ENCODE peak calls at places on chromosome 12, in six cellular contexts. B, Q, T, N, U and X are unnamed samples. For H3K27me3, the result is how much of the 10 kb centered on the place peaks cover.

GRCh38 chr12:113242018-113242418 is 20.8 kb downstream of the TPCN1 start:
- DNase-seq in B (peak), T (no peak), Q (peak), N (peak), U (no peak), X (no peak)

GRCh38 chr12:52585951-52586350 is 12.3 kb upstream of the KRT74 start:
- DNase-seq in T (peak), N (no peak), U (peak), Q (no peak), B (no peak), X (no peak)

GRCh38 chr12:68904351-68904982 is 28.5 kb downstream of the CPM start:
- DNase-seq in N (no peak), Q (no peak), T (no peak), U (no peak), B (no peak), X (no peak)

GRCh38 chr12:122983789-122984515 is 3.5 kb downstream of the ARL6IP4 start:
- DNase-seq in N (no peak), B (no peak), Q (no peak), U (no peak), T (no peak), X (no peak)

GRCh38 chr12:58095002-58095401 is 153.6 kb downstream of the ATP23 start:
- DNase-seq in N (no peak), B (no peak), U (no peak), T (no peak), Q (no peak), X (no peak)

GRCh38 chr12:110699591-110700445 is 10.9 kb upstream of the HVCN1 start:
- DNase-seq in T (no peak), Q (no peak), N (no peak), U (no peak), B (no peak), X (no peak)

GRCh38 chr12:119154435-119154818 is 24.3 kb upstream of the HSPB8 start:
- DNase-seq in N (peak), T (no peak), B (peak), U (no peak), Q (no peak), X (no peak)

GRCh38 chr12:67457136-67457535 is 188.0 kb downstream of the CAND1 start:
- DNase-seq in T (no peak), Q (no peak), U (no peak), B (no peak), N (no peak), X (no peak)

GRCh38 chr12:5276327-5276880 is 155.5 kb upstream of the NTF3 start:
- DNase-seq in U (no peak), B (no peak), T (no peak), N (no peak), Q (no peak), X (no peak)

GRCh38 chr12:54993181-54993835 is 8.7 kb upstream of the TESPA1 start:
- DNase-seq in T (peak), Q (peak), U (peak), N (peak), B (peak), X (no peak)

GRCh38 chr12:68410018-68410650 is 78.0 kb upstream of the MDM1 start:
- DNase-seq in U (no peak), Q (no peak), T (no peak), B (no peak), N (no peak), X (no peak)

GRCh38 chr12:121776190-121777098 is 17.0 kb downstream of the RHOF start:
- DNase-seq in T (peak), N (peak), U (peak), Q (peak), B (peak), X (peak)

GRCh38 chr12:6215932-6216494 is 15.8 kb downstream of the CD9 start:
- DNase-seq in Q (peak), N (no peak), U (no peak), B (peak), T (no peak), X (peak)

GRCh38 chr12:107079172-107080011 is 14.0 kb downstream of the CRY1 start:
- DNase-seq in N (no peak), U (no peak), B (peak), T (no peak), Q (no peak), X (no peak)

GRCh38 chr12:89893972-89894706 is 185.5 kb upstream of the ATP2B1 start:
- DNase-seq in N (no peak), U (no peak), B (peak), Q (no peak), T (no peak), X (no peak)

GRCh38 chr12:5102261-5102789 is 58.6 kb downstream of the KCNA5 start:
- DNase-seq in B (no peak), N (no peak), U (no peak), Q (no peak), T (no peak), X (no peak)

GRCh38 chr12:20696181-20696580 is 1.0 kb downstream of the SLCO1C1 start:
- DNase-seq in B (no peak), Q (no peak), N (no peak), T (no peak), U (no peak), X (peak)

GRCh38 chr12:101608301-101609133 is 13.7 kb downstream of the MYBPC1 start:
- DNase-seq in U (no peak), Q (peak), N (no peak), B (peak), T (no peak), X (no peak)

GRCh38 chr12:88206636-88207035 is 64.5 kb downstream of the TMTC3 start:
- DNase-seq in T (no peak), Q (no peak), N (no peak), U (no peak), B (no peak), X (no peak)

GRCh38 chr12:19759229-19759628 is 319.9 kb downstream of the AEBP2 start:
- DNase-seq in U (no peak), Q (no peak), B (peak), N (no peak), T (no peak), X (peak)

GRCh38 chr12:14948672-14949071 is 10.3 kb upstream of the ERP27 start:
- DNase-seq in B (peak), U (peak), Q (no peak), N (no peak), T (no peak), X (no peak)

GRCh38 chr12:12294215-12295005 is 27.6 kb upstream of the LRP6 start:
- DNase-seq in B (no peak), Q (peak), N (no peak), T (no peak), U (no peak), X (no peak)

GRCh38 chr12:104411826-104412626 is 44.7 kb upstream of the CHST11 start:
- DNase-seq in Q (no peak), U (no peak), T (no peak), N (no peak), B (no peak), X (no peak)

GRCh38 chr12:74964390-74964789 is 245.2 kb downstream of the KCNC2 start:
- DNase-seq in T (no peak), B (no peak), N (no peak), Q (no peak), U (no peak), X (no peak)

GRCh38 chr12:62760779-62761178 is 174.2 kb downstream of the PPM1H start:
- DNase-seq in Q (no peak), T (no peak), U (no peak), B (no peak), N (no peak), X (no peak)

GRCh38 chr12:9648701-9649531 is 20.6 kb upstream of the CLEC2D start:
- DNase-seq in U (no peak), Q (no peak), T (no peak), N (no peak), B (no peak), X (no peak)

GRCh38 chr12:55687746-55688145 is 20.0 kb downstream of the ITGA7 start:
- DNase-seq in N (no peak), U (no peak), T (no peak), Q (no peak), B (no peak), X (no peak)

GRCh38 chr12:121801601-121802484 is 2.0 kb upstream of the SETD1B start:
- DNase-seq in B (peak), T (peak), N (no peak), U (peak), Q (no peak), X (no peak)

GRCh38 chr12:49705479-49706267 is 1.5 kb downstream of the FMNL3 start:
- DNase-seq in T (no peak), Q (no peak), U (peak), B (peak), N (peak), X (peak)

GRCh38 chr12:82835217-82835616 is 148.5 kb downstream of the TMTC2 start:
- DNase-seq in B (peak), Q (no peak), U (no peak), T (no peak), N (no peak), X (no peak)

GRCh38 chr12:91326043-91327027 is 143.7 kb upstream of the DCN start:
- DNase-seq in N (peak), B (peak), Q (peak), T (no peak), U (peak), X (no peak)

GRCh38 chr12:5912437-5913334 is 32.4 kb downstream of the ANO2 start:
- DNase-seq in T (no peak), N (peak), B (peak), U (no peak), Q (no peak), X (no peak)

GRCh38 chr12:10364839-10365681 is 24.8 kb downstream of the KLRK1 start:
- DNase-seq in T (peak), U (peak), Q (peak), N (no peak), B (peak), X (peak)

GRCh38 chr12:19129486-19130223 is at the start of gene PLEKHA5:
- DNase-seq in T (peak), B (peak), U (peak), Q (peak), N (peak), X (peak)

GRCh38 chr12:114371250-114371649 is 34.7 kb downstream of the TBX5 start:
- DNase-seq in Q (no peak), T (no peak), N (no peak), U (no peak), B (no peak), X (no peak)

GRCh38 chr12:114371733-114372132 is 34.2 kb downstream of the TBX5 start:
- DNase-seq in B (no peak), N (no peak), U (no peak), Q (no peak), T (no peak), X (no peak)

GRCh38 chr12:114368685-114369084 is 37.3 kb downstream of the TBX5 start:
- DNase-seq in B (no peak), Q (no peak), U (no peak), T (no peak), N (no peak), X (peak)

DNA sequence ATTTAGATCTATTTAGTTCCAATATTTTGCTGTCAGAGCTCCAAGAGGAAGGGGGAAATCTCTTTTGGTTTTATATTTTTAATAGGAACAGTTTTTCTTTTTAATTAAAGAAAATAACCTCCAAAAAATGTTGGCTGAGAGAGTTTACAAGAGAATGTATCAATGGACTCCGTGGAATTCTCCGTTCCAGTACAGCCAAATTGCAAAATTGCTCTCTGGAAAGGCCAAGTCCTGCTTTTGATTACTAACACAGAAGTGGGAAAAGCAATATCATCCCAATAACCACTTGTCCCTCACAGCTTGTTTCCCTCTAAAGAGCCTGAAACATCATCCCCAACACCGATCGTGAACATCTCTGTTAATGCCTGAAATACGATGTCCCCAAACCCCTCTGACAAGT is 36.9 kb downstream of the TBX5 start:
- DNase-seq in B (no peak), U (no peak), N (no peak), T (no peak), Q (no peak), X (no peak)
- H3K27ac ChIP-seq in B (no peak), U (no peak), N (no peak), T (no peak), Q (no peak), X (no peak)

GRCh38 chr12:13582421-13582820 is 385.9 kb downstream of the EMP1 start:
- DNase-seq in B (no peak), T (no peak), N (no peak), Q (no peak), U (no peak), X (no peak)
- H3K27me3 ChIP-seq in B (half or more), T (under half), N (under half), Q (under half), U (under half), X (under half)

GRCh38 chr12:50926415-50926814 is 25.9 kb upstream of the HIGD1C start:
- DNase-seq in Q (no peak), B (no peak), T (no peak), U (no peak), N (no peak), X (no peak)

GRCh38 chr12:50927356-50927755 is 25.0 kb upstream of the HIGD1C start:
- DNase-seq in T (no peak), B (no peak), N (no peak), U (no peak), Q (no peak), X (no peak)

GRCh38 chr12:50924439-50925341 is 27.7 kb upstream of the HIGD1C start:
- DNase-seq in Q (peak), U (peak), T (no peak), N (peak), B (peak), X (peak)

GRCh38 chr12:50925342-50925651 is 27.0 kb upstream of the HIGD1C start:
- DNase-seq in N (no peak), Q (no peak), T (no peak), U (peak), B (no peak), X (no peak)

DNA sequence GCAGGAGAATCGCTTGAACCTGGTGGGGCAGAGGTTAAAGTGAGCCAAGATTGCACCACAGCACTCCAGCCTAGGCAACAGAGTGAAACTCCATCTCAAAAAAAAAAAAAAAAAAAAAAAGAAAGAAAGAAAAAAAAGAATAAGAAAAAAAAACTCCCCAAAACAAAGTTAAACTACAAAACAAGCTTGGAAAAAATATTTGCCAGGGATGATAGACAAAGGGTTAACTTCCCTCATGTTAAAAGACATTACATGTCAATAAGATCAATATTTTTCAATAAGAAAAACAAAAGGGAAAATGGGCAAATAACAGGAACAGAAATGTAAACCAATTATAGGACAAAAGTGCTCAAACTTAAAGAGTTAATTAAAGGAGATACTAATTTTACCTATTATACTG is 26.4 kb upstream of the HIGD1C start:
- DNase-seq in T (no peak), U (no peak), B (no peak), Q (no peak), N (no peak), X (no peak)
- H3K27ac ChIP-seq in T (no peak), U (no peak), B (no peak), Q (peak), N (no peak), X (no peak)

DNA sequence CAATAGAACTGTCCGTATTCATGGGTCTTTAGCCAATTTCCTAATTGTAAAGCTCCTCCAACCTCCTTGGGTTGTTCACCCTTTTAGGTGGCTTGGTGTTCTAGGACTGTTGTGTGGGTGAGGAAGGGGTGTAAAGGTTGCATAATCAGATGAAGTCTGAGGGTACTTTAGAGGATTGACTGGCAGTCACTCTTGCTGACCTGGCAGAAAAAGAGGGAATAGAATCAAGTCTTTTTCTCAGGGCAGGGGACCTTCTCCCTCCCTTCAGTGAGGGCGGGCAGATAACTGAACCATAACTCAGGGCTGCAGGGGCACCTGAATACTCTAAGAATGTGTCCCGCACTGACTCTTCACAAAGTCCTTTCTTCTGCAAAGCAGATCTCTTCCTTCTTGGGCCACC is 436.2 kb downstream of the CCDC91 start:
- DNase-seq in T (no peak), N (no peak), Q (no peak), U (no peak), B (no peak), X (no peak)
- H3K27me3 ChIP-seq in T (under half), N (under half), Q (under half), U (under half), B (under half), X (under half)